ENCODE peak calls at places on chromosomes 5 and 9, in nine cellular contexts. D, J, M, H, V, P, F, I and B are unnamed samples.

GRCh38 chr9:95580812-95581761 is 64.3 kb upstream of the PTCH1 start:
- DNase-seq in I (no peak), F (peak), M (no peak), J (no peak), H (peak), P (no peak), D (no peak), V (no peak), B (no peak)

GRCh38 chr5:131628990-131629389 is 6.0 kb downstream of the RAPGEF6 start:
- DNase-seq in V (peak), P (no peak), H (no peak), F (no peak), M (no peak), J (no peak), I (no peak), D (no peak), B (no peak)

GRCh38 chr9:125436613-125437443 is 175.2 kb downstream of the GAPVD1 start:
- DNase-seq in M (no peak), J (no peak), I (no peak), H (peak), P (no peak), V (no peak), D (no peak), F (no peak), B (no peak)

GRCh38 chr5:134547579-134547978 is 22.1 kb downstream of the JADE2 start:
- DNase-seq in P (no peak), J (peak), H (peak), F (no peak), D (no peak), V (peak), M (peak), I (no peak), B (no peak)

GRCh38 chr9:91037511-91038482 is 236.2 kb downstream of the SYK start:
- DNase-seq in J (no peak), I (no peak), M (peak), D (peak), H (peak), V (peak), P (peak), F (no peak), B (no peak)

GRCh38 chr9:109865521-109865920 is 85.5 kb downstream of the PALM2AKAP2 start:
- DNase-seq in M (no peak), D (no peak), H (no peak), F (no peak), I (no peak), J (no peak), V (peak), P (no peak), B (no peak)

GRCh38 chr5:63145167-63145566 is 566.5 kb downstream of the LRRC70 start:
- DNase-seq in I (no peak), V (no peak), H (no peak), J (peak), M (no peak), P (no peak), D (no peak), F (no peak), B (no peak)

GRCh38 chr9:133492061-133493021 is 13.4 kb upstream of the SLC2A6 start:
- DNase-seq in D (no peak), V (no peak), J (no peak), P (no peak), F (no peak), M (no peak), I (no peak), H (peak), B (no peak)

GRCh38 chr5:34053133-34053532 is 10.1 kb upstream of the C1QTNF3 start:
- DNase-seq in J (no peak), M (no peak), V (peak), I (no peak), F (no peak), P (peak), D (peak), H (no peak), B (no peak)

GRCh38 chr5:119290161-119290569 is 65.7 kb upstream of the TNFAIP8 start:
- DNase-seq in P (no peak), F (no peak), V (peak), D (no peak), J (no peak), H (no peak), M (no peak), I (peak), B (no peak)

GRCh38 chr5:25255128-25255527 is 610.4 kb upstream of the CDH10 start:
- DNase-seq in H (no peak), P (no peak), D (no peak), V (no peak), I (no peak), F (no peak), M (no peak), J (no peak), B (no peak)

GRCh38 chr5:175856408-175856807 is 15.0 kb upstream of the CPLX2 start:
- DNase-seq in D (no peak), M (no peak), V (no peak), P (no peak), I (no peak), F (no peak), J (no peak), H (no peak), B (no peak)
- TF ChIP-seq CTCF in D (no peak), M (no peak), V (no peak), P (no peak), I (no peak), F (no peak), J (no peak), H (no peak), B (no peak)

GRCh38 chr9:21491742-21492141 is 9.6 kb upstream of the IFNE start:
- DNase-seq in H (no peak), M (no peak), V (no peak), F (no peak), J (no peak), I (no peak), P (no peak), D (no peak), B (no peak)
- TF ChIP-seq CTCF in H (no peak), M (no peak), V (peak), F (no peak), J (no peak), I (no peak), P (no peak), D (peak), B (no peak)

GRCh38 chr9:21904776-21905175 is 89.4 kb downstream of the CDKN2A start:
- DNase-seq in F (peak), I (no peak), P (no peak), D (no peak), J (no peak), V (no peak), H (no peak), M (no peak), B (no peak)
- TF ChIP-seq CTCF in F (peak), I (no peak), P (no peak), D (peak), J (no peak), V (peak), H (no peak), M (no peak), B (no peak)

GRCh38 chr5:173556142-173557028 is 60.1 kb downstream of the BOD1 start:
- DNase-seq in J (no peak), M (no peak), H (no peak), D (no peak), I (no peak), F (peak), P (no peak), V (no peak), B (no peak)

GRCh38 chr5:173557123-173557903 is 59.1 kb downstream of the BOD1 start:
- DNase-seq in F (no peak), V (no peak), P (no peak), M (peak), J (no peak), H (no peak), I (no peak), D (no peak), B (no peak)

GRCh38 chr5:173550641-173551040 is 65.8 kb downstream of the BOD1 start:
- DNase-seq in D (no peak), I (no peak), P (no peak), M (peak), H (no peak), V (no peak), J (no peak), F (no peak), B (no peak)

GRCh38 chr5:173554989-173555705 is 61.3 kb downstream of the BOD1 start:
- DNase-seq in H (no peak), V (no peak), J (no peak), F (no peak), D (no peak), P (no peak), I (no peak), M (peak), B (no peak)

GRCh38 chr5:173554038-173554955 is 62.2 kb downstream of the BOD1 start:
- DNase-seq in I (no peak), D (no peak), V (no peak), P (no peak), J (no peak), M (peak), H (no peak), F (no peak), B (no peak)
- TF ChIP-seq CTCF in I (no peak), D (no peak), V (peak), P (no peak), J (no peak), M (no peak), H (no peak), F (no peak), B (no peak)